ENCODE peak calls at places on chromosomes 4 and X, in six cellular contexts. T is neuronal stem cell, J is H9, K is mesendoderm, S is mesenchymal stem cell, D is trophoblast cell. W is an unnamed sample.

GRCh38 chr4:89434364-89434988 is 126.9 kb upstream of the GPRIN3 start:
- DNase-seq in S (peak), D (peak), T (no peak), K (peak), J (no peak), W (peak)

GRCh38 chr4:121198261-121198660 is 34.1 kb upstream of the TNIP3 start:
- DNase-seq in S (no peak), J (no peak), K (no peak), D (peak), T (no peak), W (no peak)

GRCh38 chr4:73090738-73091137 is 21.2 kb upstream of the COX18 start:
- DNase-seq in T (no peak), J (no peak), K (no peak), D (no peak), S (no peak), W (no peak)

GRCh38 chr4:26896636-26897035 is 36.0 kb downstream of the STIM2 start:
- DNase-seq in K (no peak), J (no peak), T (no peak), S (peak), D (peak), W (peak)

GRCh38 chr4:2936773-2937145 is 26.4 kb downstream of the NOP14 start:
- DNase-seq in T (no peak), J (no peak), K (no peak), D (peak), S (peak), W (peak)

GRCh38 chrX:54230440-54231148 is 47.5 kb upstream of the FAM120C start:
- DNase-seq in J (no peak), K (peak), T (no peak), S (peak), D (peak), W (peak)

GRCh38 chrX:10974920-10975319 is 136.2 kb upstream of the HCCS start:
- DNase-seq in J (no peak), K (no peak), D (no peak), T (no peak), S (no peak), W (no peak)

GRCh38 chrX:87679849-87680248 is 162.2 kb downstream of the KLHL4 start:
- DNase-seq in J (peak), K (peak), T (no peak), S (no peak), D (no peak), W (no peak)

GRCh38 chr4:174681723-174682300 is 147.2 kb downstream of the GLRA3 start:
- DNase-seq in T (no peak), J (no peak), D (peak), K (peak), S (peak), W (peak)

GRCh38 chr4:7186516-7187296 is 5.6 kb upstream of the SORCS2 start:
- DNase-seq in S (no peak), J (peak), T (no peak), D (no peak), K (peak), W (no peak)

GRCh38 chrX:104668550-104668949 is 102.6 kb downstream of the IL1RAPL2 start:
- DNase-seq in D (peak), S (peak), K (peak), T (no peak), J (no peak), W (peak)

GRCh38 chr4:89894654-89895652 is at the start of gene MMRN1:
- DNase-seq in T (no peak), S (no peak), D (no peak), K (peak), J (no peak), W (no peak)

GRCh38 chr4:79551555-79551954 is 143.5 kb upstream of the GK2 start:
- DNase-seq in D (no peak), J (no peak), K (no peak), S (no peak), T (no peak), W (no peak)

GRCh38 chr4:175705407-175705806 is 106.7 kb downstream of the GPM6A start:
- DNase-seq in S (no peak), K (peak), J (peak), T (peak), D (no peak), W (no peak)

DNA sequence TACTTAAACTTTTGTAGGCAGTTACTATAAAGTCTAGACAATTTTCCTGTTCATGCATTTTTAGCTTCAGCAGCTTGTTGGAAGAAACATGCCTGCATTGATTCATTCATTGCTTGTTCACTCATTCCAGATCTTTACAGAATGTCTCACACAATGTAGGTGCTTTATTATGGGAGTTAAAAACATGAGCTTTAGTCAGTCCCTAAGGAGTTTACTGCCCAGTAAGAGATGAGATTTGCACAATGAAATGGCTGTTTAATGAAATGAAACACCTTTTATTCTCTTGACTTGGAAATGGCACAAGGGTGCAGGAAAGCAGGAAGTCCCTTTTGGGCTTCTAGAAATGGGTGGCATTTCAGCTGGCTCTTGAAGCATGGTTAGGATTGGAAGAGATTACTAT is 2.9 kb downstream of the NOCT start:
- DNase-seq in K (no peak), S (no peak), D (no peak), T (no peak), J (no peak), W (peak)
- H2BK120ac ChIP-seq in K (no peak), S (no peak), D (no peak), T (no peak), J (no peak), W (no peak)

DNA sequence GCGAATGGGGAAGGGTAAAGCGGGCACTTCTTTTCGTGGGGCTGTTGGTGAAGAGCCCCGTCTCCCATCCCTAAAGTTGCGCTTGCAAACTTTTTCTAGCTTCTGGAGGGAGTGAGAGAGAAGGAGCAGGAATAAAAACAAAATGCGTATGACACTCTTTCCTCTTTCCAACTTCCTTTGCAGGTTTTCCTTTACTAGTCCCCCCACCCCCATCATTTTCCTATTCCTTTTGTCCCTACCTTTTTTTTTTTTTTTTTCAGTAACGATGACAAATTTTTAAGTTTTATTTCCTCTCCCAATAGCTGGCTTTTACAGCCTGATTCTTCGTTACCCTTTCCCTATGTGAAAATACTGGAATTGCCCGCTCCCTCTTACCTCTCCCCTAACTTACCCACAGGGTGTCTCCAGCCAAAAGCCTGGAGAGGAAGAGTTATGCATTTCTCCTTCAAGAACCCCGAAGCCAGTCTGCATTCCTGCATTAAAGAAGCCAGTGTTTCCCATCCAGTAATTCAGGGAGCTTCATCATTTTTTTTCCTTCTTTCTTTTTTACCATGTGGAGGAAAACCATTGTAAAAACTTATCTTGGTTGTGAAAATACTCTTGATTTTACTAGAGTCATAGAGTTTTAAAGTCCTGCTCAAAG is 647 bp upstream of the ARSJ start:
- DNase-seq in K (peak), T (no peak), D (no peak), J (no peak), S (peak), W (peak)
- H2BK120ac ChIP-seq in K (no peak), T (no peak), D (no peak), J (no peak), S (peak), W (peak)

DNA sequence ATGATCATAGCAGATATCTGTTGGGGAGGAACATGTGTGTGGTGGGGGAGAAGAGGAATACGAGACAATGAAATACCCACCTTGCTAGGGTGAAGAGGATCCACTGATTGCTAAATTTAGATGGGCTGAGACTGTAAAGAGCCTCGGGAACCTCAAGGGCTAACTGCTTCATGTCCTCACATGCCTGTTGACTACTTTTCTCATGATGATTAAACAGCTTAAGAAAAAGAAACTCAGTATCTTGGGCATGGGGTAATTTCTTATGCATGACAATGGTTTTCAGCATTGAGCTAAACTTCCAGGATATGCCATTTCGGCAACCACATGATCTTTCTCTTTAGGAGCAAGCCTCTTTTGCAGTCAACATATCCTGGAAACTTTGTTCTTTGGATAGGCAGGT is 3.9 kb upstream of the LNX1 start:
- DNase-seq in T (no peak), D (no peak), S (no peak), K (no peak), J (no peak), W (no peak)
- H2BK120ac ChIP-seq in T (no peak), D (no peak), S (no peak), K (no peak), J (no peak), W (no peak)

GRCh38 chr4:40621592-40622512 is 7.8 kb downstream of the RBM47 start:
- DNase-seq in T (no peak), S (peak), J (peak), K (peak), D (peak), W (peak)
- H2BK120ac ChIP-seq in T (no peak), S (no peak), J (no peak), K (no peak), D (no peak), W (peak)